ENCODE peak calls at places on chromosomes 16 and 17, in ten cellular contexts. One of them, this sample, is unnamed.

GRCh38 chr16:53912155-53912554 is 208.2 kb downstream of the FTO start:
- DNase-seq in NCI-H2081: no peak
- DNase-seq in stimulated activated CD8-positive, alpha-beta memory T cell treated with anti-CD3 and anti-CD28 coated beads, Interleukin-4, amount 100 ng/mL, for 1 hour: peak; percentile 9
- DNase-seq in testis: no peak
- DNase-seq in activated naive CD4-positive, alpha-beta T cell treated with anti-CD3 and anti-CD28 coated beads, Interleukin-2, amount 10 ng/mL, durations not matched to agents 7 days and 5 days: peak; percentile 55
- DNase-seq in HCT116: no peak
- DNase-seq in stimulated activated CD4-positive, alpha-beta T cell treated with anti-CD3 and anti-CD28 coated beads, Interleukin-1b, Interleukin-23, amount 100 ng/mL, for 24 hours: no peak
- DNase-seq in fibroblast of mammary gland: no peak
- DNase-seq in progenitor cell of endocrine pancreas: no peak
- DNase-seq in NCI-H345: peak; percentile 55
- DNase-seq in this sample: no peak

GRCh38 chr16:28863929-28864886 is 565 bp downstream of the SH2B1 start:
- DNase-seq in NCI-H345: no peak
- DNase-seq in testis: peak; percentile 60
- DNase-seq in NCI-H2081: no peak
- DNase-seq in stimulated activated CD8-positive, alpha-beta memory T cell treated with anti-CD3 and anti-CD28 coated beads, Interleukin-4, amount 100 ng/mL, for 1 hour: no peak
- DNase-seq in stimulated activated CD4-positive, alpha-beta T cell treated with anti-CD3 and anti-CD28 coated beads, Interleukin-1b, Interleukin-23, amount 100 ng/mL, for 24 hours: no peak
- DNase-seq in fibroblast of mammary gland: peak; percentile 79
- DNase-seq in progenitor cell of endocrine pancreas: no peak
- DNase-seq in activated naive CD4-positive, alpha-beta T cell treated with anti-CD3 and anti-CD28 coated beads, Interleukin-2, amount 10 ng/mL, durations not matched to agents 7 days and 5 days: peak; percentile 29
- DNase-seq in HCT116: no peak
- DNase-seq in this sample: no peak

GRCh38 chr17:29549169-29549935 is 17.5 kb downstream of the ABHD15 start:
- DNase-seq in NCI-H345: peak; percentile 6
- DNase-seq in stimulated activated CD8-positive, alpha-beta memory T cell treated with anti-CD3 and anti-CD28 coated beads, Interleukin-4, amount 100 ng/mL, for 1 hour: no peak
- DNase-seq in stimulated activated CD4-positive, alpha-beta T cell treated with anti-CD3 and anti-CD28 coated beads, Interleukin-1b, Interleukin-23, amount 100 ng/mL, for 24 hours: no peak
- DNase-seq in HCT116: no peak
- DNase-seq in progenitor cell of endocrine pancreas: no peak
- DNase-seq in activated naive CD4-positive, alpha-beta T cell treated with anti-CD3 and anti-CD28 coated beads, Interleukin-2, amount 10 ng/mL, durations not matched to agents 7 days and 5 days: no peak
- DNase-seq in testis: no peak
- DNase-seq in fibroblast of mammary gland: peak; percentile 12
- DNase-seq in NCI-H2081: no peak
- DNase-seq in this sample: no peak

GRCh38 chr17:79473836-79474204 is 137.0 kb downstream of the RBFOX3 start:
- DNase-seq in stimulated activated CD8-positive, alpha-beta memory T cell treated with anti-CD3 and anti-CD28 coated beads, Interleukin-4, amount 100 ng/mL, for 1 hour: no peak
- DNase-seq in HCT116: no peak
- DNase-seq in stimulated activated CD4-positive, alpha-beta T cell treated with anti-CD3 and anti-CD28 coated beads, Interleukin-1b, Interleukin-23, amount 100 ng/mL, for 24 hours: no peak
- DNase-seq in fibroblast of mammary gland: no peak
- DNase-seq in progenitor cell of endocrine pancreas: no peak
- DNase-seq in NCI-H345: no peak
- DNase-seq in NCI-H2081: no peak
- DNase-seq in activated naive CD4-positive, alpha-beta T cell treated with anti-CD3 and anti-CD28 coated beads, Interleukin-2, amount 10 ng/mL, durations not matched to agents 7 days and 5 days: no peak
- DNase-seq in testis: no peak
- DNase-seq in this sample: no peak

GRCh38 chr16:83727018-83727417 is 80.8 kb upstream of the HSBP1 start:
- DNase-seq in fibroblast of mammary gland: peak; percentile 12
- DNase-seq in activated naive CD4-positive, alpha-beta T cell treated with anti-CD3 and anti-CD28 coated beads, Interleukin-2, amount 10 ng/mL, durations not matched to agents 7 days and 5 days: no peak
- DNase-seq in NCI-H345: no peak
- DNase-seq in NCI-H2081: no peak
- DNase-seq in testis: peak; percentile 20
- DNase-seq in stimulated activated CD4-positive, alpha-beta T cell treated with anti-CD3 and anti-CD28 coated beads, Interleukin-1b, Interleukin-23, amount 100 ng/mL, for 24 hours: no peak
- DNase-seq in HCT116: no peak
- DNase-seq in progenitor cell of endocrine pancreas: no peak
- DNase-seq in stimulated activated CD8-positive, alpha-beta memory T cell treated with anti-CD3 and anti-CD28 coated beads, Interleukin-4, amount 100 ng/mL, for 1 hour: no peak
- DNase-seq in this sample: no peak

GRCh38 chr16:80019395-80019794 is 418.9 kb upstream of the MAF start:
- DNase-seq in progenitor cell of endocrine pancreas: no peak
- DNase-seq in stimulated activated CD4-positive, alpha-beta T cell treated with anti-CD3 and anti-CD28 coated beads, Interleukin-1b, Interleukin-23, amount 100 ng/mL, for 24 hours: no peak
- DNase-seq in stimulated activated CD8-positive, alpha-beta memory T cell treated with anti-CD3 and anti-CD28 coated beads, Interleukin-4, amount 100 ng/mL, for 1 hour: no peak
- DNase-seq in testis: no peak
- DNase-seq in activated naive CD4-positive, alpha-beta T cell treated with anti-CD3 and anti-CD28 coated beads, Interleukin-2, amount 10 ng/mL, durations not matched to agents 7 days and 5 days: no peak
- DNase-seq in fibroblast of mammary gland: no peak
- DNase-seq in NCI-H345: no peak
- DNase-seq in NCI-H2081: no peak
- DNase-seq in HCT116: no peak
- DNase-seq in this sample: no peak

GRCh38 chr16:57695378-57696054 is 910 bp downstream of the DRC7 start:
- DNase-seq in stimulated activated CD4-positive, alpha-beta T cell treated with anti-CD3 and anti-CD28 coated beads, Interleukin-1b, Interleukin-23, amount 100 ng/mL, for 24 hours: no peak
- DNase-seq in fibroblast of mammary gland: no peak
- DNase-seq in progenitor cell of endocrine pancreas: no peak
- DNase-seq in stimulated activated CD8-positive, alpha-beta memory T cell treated with anti-CD3 and anti-CD28 coated beads, Interleukin-4, amount 100 ng/mL, for 1 hour: no peak
- DNase-seq in activated naive CD4-positive, alpha-beta T cell treated with anti-CD3 and anti-CD28 coated beads, Interleukin-2, amount 10 ng/mL, durations not matched to agents 7 days and 5 days: no peak
- DNase-seq in NCI-H345: no peak
- DNase-seq in NCI-H2081: no peak
- DNase-seq in testis: no peak
- DNase-seq in HCT116: no peak
- DNase-seq in this sample: no peak

GRCh38 chr17:9032583-9032982 is 11.3 kb downstream of the NTN1 start:
- DNase-seq in testis: no peak
- DNase-seq in NCI-H345: no peak
- DNase-seq in HCT116: no peak
- DNase-seq in progenitor cell of endocrine pancreas: no peak
- DNase-seq in fibroblast of mammary gland: no peak
- DNase-seq in activated naive CD4-positive, alpha-beta T cell treated with anti-CD3 and anti-CD28 coated beads, Interleukin-2, amount 10 ng/mL, durations not matched to agents 7 days and 5 days: no peak
- DNase-seq in stimulated activated CD4-positive, alpha-beta T cell treated with anti-CD3 and anti-CD28 coated beads, Interleukin-1b, Interleukin-23, amount 100 ng/mL, for 24 hours: no peak
- DNase-seq in stimulated activated CD8-positive, alpha-beta memory T cell treated with anti-CD3 and anti-CD28 coated beads, Interleukin-4, amount 100 ng/mL, for 1 hour: no peak
- DNase-seq in NCI-H2081: no peak
- DNase-seq in this sample: no peak

GRCh38 chr16:3652373-3653037 is 2.0 kb upstream of the DNASE1 start:
- DNase-seq in stimulated activated CD8-positive, alpha-beta memory T cell treated with anti-CD3 and anti-CD28 coated beads, Interleukin-4, amount 100 ng/mL, for 1 hour: no peak
- DNase-seq in NCI-H345: no peak
- DNase-seq in stimulated activated CD4-positive, alpha-beta T cell treated with anti-CD3 and anti-CD28 coated beads, Interleukin-1b, Interleukin-23, amount 100 ng/mL, for 24 hours: no peak
- DNase-seq in fibroblast of mammary gland: no peak
- DNase-seq in HCT116: no peak
- DNase-seq in activated naive CD4-positive, alpha-beta T cell treated with anti-CD3 and anti-CD28 coated beads, Interleukin-2, amount 10 ng/mL, durations not matched to agents 7 days and 5 days: peak; percentile 16
- DNase-seq in testis: no peak
- DNase-seq in progenitor cell of endocrine pancreas: no peak
- DNase-seq in NCI-H2081: no peak
- DNase-seq in this sample: no peak

GRCh38 chr17:61568219-61569072 is 22.6 kb downstream of the NACA2 start:
- DNase-seq in testis: no peak
- DNase-seq in stimulated activated CD8-positive, alpha-beta memory T cell treated with anti-CD3 and anti-CD28 coated beads, Interleukin-4, amount 100 ng/mL, for 1 hour: no peak
- DNase-seq in stimulated activated CD4-positive, alpha-beta T cell treated with anti-CD3 and anti-CD28 coated beads, Interleukin-1b, Interleukin-23, amount 100 ng/mL, for 24 hours: no peak
- DNase-seq in NCI-H345: no peak
- DNase-seq in NCI-H2081: no peak
- DNase-seq in progenitor cell of endocrine pancreas: no peak
- DNase-seq in HCT116: peak; percentile 95
- DNase-seq in activated naive CD4-positive, alpha-beta T cell treated with anti-CD3 and anti-CD28 coated beads, Interleukin-2, amount 10 ng/mL, durations not matched to agents 7 days and 5 days: no peak
- DNase-seq in fibroblast of mammary gland: no peak
- DNase-seq in this sample: no peak

GRCh38 chr16:4734730-4735575 is 616 bp downstream of the DNAAF8 start:
- DNase-seq in activated naive CD4-positive, alpha-beta T cell treated with anti-CD3 and anti-CD28 coated beads, Interleukin-2, amount 10 ng/mL, durations not matched to agents 7 days and 5 days: peak; percentile 98
- DNase-seq in stimulated activated CD8-positive, alpha-beta memory T cell treated with anti-CD3 and anti-CD28 coated beads, Interleukin-4, amount 100 ng/mL, for 1 hour: peak; percentile 90
- DNase-seq in progenitor cell of endocrine pancreas: peak; percentile 75
- DNase-seq in testis: peak; percentile 95
- DNase-seq in fibroblast of mammary gland: peak; percentile 68
- DNase-seq in HCT116: peak; percentile 40
- DNase-seq in NCI-H2081: peak; percentile 71
- DNase-seq in NCI-H345: peak; percentile 82
- DNase-seq in stimulated activated CD4-positive, alpha-beta T cell treated with anti-CD3 and anti-CD28 coated beads, Interleukin-1b, Interleukin-23, amount 100 ng/mL, for 24 hours: peak; percentile 88
- DNase-seq in this sample: no peak

GRCh38 chr16:11333696-11334095 is 11.6 kb upstream of the RMI2 start:
- DNase-seq in activated naive CD4-positive, alpha-beta T cell treated with anti-CD3 and anti-CD28 coated beads, Interleukin-2, amount 10 ng/mL, durations not matched to agents 7 days and 5 days: no peak
- DNase-seq in fibroblast of mammary gland: peak; percentile 16
- DNase-seq in stimulated activated CD4-positive, alpha-beta T cell treated with anti-CD3 and anti-CD28 coated beads, Interleukin-1b, Interleukin-23, amount 100 ng/mL, for 24 hours: no peak
- DNase-seq in NCI-H2081: no peak
- DNase-seq in stimulated activated CD8-positive, alpha-beta memory T cell treated with anti-CD3 and anti-CD28 coated beads, Interleukin-4, amount 100 ng/mL, for 1 hour: no peak
- DNase-seq in HCT116: no peak
- DNase-seq in progenitor cell of endocrine pancreas: no peak
- DNase-seq in NCI-H345: no peak
- DNase-seq in testis: no peak
- DNase-seq in this sample: no peak

GRCh38 chr17:82536220-82537201 is 17.0 kb downstream of the FOXK2 start:
- DNase-seq in HCT116: no peak
- DNase-seq in NCI-H345: peak; percentile 12
- DNase-seq in fibroblast of mammary gland: peak; percentile 87
- DNase-seq in progenitor cell of endocrine pancreas: no peak
- DNase-seq in stimulated activated CD8-positive, alpha-beta memory T cell treated with anti-CD3 and anti-CD28 coated beads, Interleukin-4, amount 100 ng/mL, for 1 hour: no peak
- DNase-seq in NCI-H2081: no peak
- DNase-seq in testis: peak; percentile 73
- DNase-seq in stimulated activated CD4-positive, alpha-beta T cell treated with anti-CD3 and anti-CD28 coated beads, Interleukin-1b, Interleukin-23, amount 100 ng/mL, for 24 hours: no peak
- DNase-seq in activated naive CD4-positive, alpha-beta T cell treated with anti-CD3 and anti-CD28 coated beads, Interleukin-2, amount 10 ng/mL, durations not matched to agents 7 days and 5 days: no peak
- DNase-seq in this sample: no peak

GRCh38 chr16:4362476-4363250 is 9.0 kb upstream of the VASN start:
- DNase-seq in activated naive CD4-positive, alpha-beta T cell treated with anti-CD3 and anti-CD28 coated beads, Interleukin-2, amount 10 ng/mL, durations not matched to agents 7 days and 5 days: no peak
- DNase-seq in stimulated activated CD8-positive, alpha-beta memory T cell treated with anti-CD3 and anti-CD28 coated beads, Interleukin-4, amount 100 ng/mL, for 1 hour: no peak
- DNase-seq in NCI-H2081: no peak
- DNase-seq in fibroblast of mammary gland: no peak
- DNase-seq in stimulated activated CD4-positive, alpha-beta T cell treated with anti-CD3 and anti-CD28 coated beads, Interleukin-1b, Interleukin-23, amount 100 ng/mL, for 24 hours: no peak
- DNase-seq in testis: no peak
- DNase-seq in progenitor cell of endocrine pancreas: no peak
- DNase-seq in HCT116: no peak
- DNase-seq in NCI-H345: no peak
- DNase-seq in this sample: no peak

GRCh38 chr16:30876867-30877266 is 17.0 kb downstream of the BCL7C start:
- DNase-seq in fibroblast of mammary gland: peak; percentile 11
- DNase-seq in HCT116: no peak
- DNase-seq in progenitor cell of endocrine pancreas: no peak
- DNase-seq in stimulated activated CD4-positive, alpha-beta T cell treated with anti-CD3 and anti-CD28 coated beads, Interleukin-1b, Interleukin-23, amount 100 ng/mL, for 24 hours: no peak
- DNase-seq in activated naive CD4-positive, alpha-beta T cell treated with anti-CD3 and anti-CD28 coated beads, Interleukin-2, amount 10 ng/mL, durations not matched to agents 7 days and 5 days: no peak
- DNase-seq in stimulated activated CD8-positive, alpha-beta memory T cell treated with anti-CD3 and anti-CD28 coated beads, Interleukin-4, amount 100 ng/mL, for 1 hour: no peak
- DNase-seq in NCI-H345: peak; percentile 16
- DNase-seq in testis: no peak
- DNase-seq in NCI-H2081: no peak
- DNase-seq in this sample: no peak

GRCh38 chr16:53545433-53545832 is 42.4 kb upstream of the AKTIP start:
- DNase-seq in testis: no peak
- DNase-seq in NCI-H345: no peak
- DNase-seq in HCT116: no peak
- DNase-seq in progenitor cell of endocrine pancreas: no peak
- DNase-seq in activated naive CD4-positive, alpha-beta T cell treated with anti-CD3 and anti-CD28 coated beads, Interleukin-2, amount 10 ng/mL, durations not matched to agents 7 days and 5 days: peak; percentile 80
- DNase-seq in stimulated activated CD8-positive, alpha-beta memory T cell treated with anti-CD3 and anti-CD28 coated beads, Interleukin-4, amount 100 ng/mL, for 1 hour: peak; percentile 9
- DNase-seq in fibroblast of mammary gland: no peak
- DNase-seq in stimulated activated CD4-positive, alpha-beta T cell treated with anti-CD3 and anti-CD28 coated beads, Interleukin-1b, Interleukin-23, amount 100 ng/mL, for 24 hours: no peak
- DNase-seq in NCI-H2081: no peak
- DNase-seq in this sample: no peak

GRCh38 chr17:77499699-77500435 is 359.1 kb downstream of the SEC14L1 start:
- DNase-seq in progenitor cell of endocrine pancreas: no peak
- DNase-seq in HCT116: no peak
- DNase-seq in activated naive CD4-positive, alpha-beta T cell treated with anti-CD3 and anti-CD28 coated beads, Interleukin-2, amount 10 ng/mL, durations not matched to agents 7 days and 5 days: peak; percentile 19
- DNase-seq in stimulated activated CD8-positive, alpha-beta memory T cell treated with anti-CD3 and anti-CD28 coated beads, Interleukin-4, amount 100 ng/mL, for 1 hour: no peak
- DNase-seq in stimulated activated CD4-positive, alpha-beta T cell treated with anti-CD3 and anti-CD28 coated beads, Interleukin-1b, Interleukin-23, amount 100 ng/mL, for 24 hours: no peak
- DNase-seq in NCI-H345: no peak
- DNase-seq in testis: no peak
- DNase-seq in NCI-H2081: no peak
- DNase-seq in fibroblast of mammary gland: no peak
- DNase-seq in this sample: no peak

GRCh38 chr17:45950888-45951287 is 48.2 kb upstream of the STH start:
- DNase-seq in HCT116: no peak
- DNase-seq in stimulated activated CD4-positive, alpha-beta T cell treated with anti-CD3 and anti-CD28 coated beads, Interleukin-1b, Interleukin-23, amount 100 ng/mL, for 24 hours: no peak
- DNase-seq in progenitor cell of endocrine pancreas: no peak
- DNase-seq in NCI-H2081: no peak
- DNase-seq in stimulated activated CD8-positive, alpha-beta memory T cell treated with anti-CD3 and anti-CD28 coated beads, Interleukin-4, amount 100 ng/mL, for 1 hour: no peak
- DNase-seq in fibroblast of mammary gland: no peak
- DNase-seq in activated naive CD4-positive, alpha-beta T cell treated with anti-CD3 and anti-CD28 coated beads, Interleukin-2, amount 10 ng/mL, durations not matched to agents 7 days and 5 days: no peak
- DNase-seq in NCI-H345: no peak
- DNase-seq in testis: no peak
- DNase-seq in this sample: no peak

GRCh38 chr16:55711959-55712876 is 56.4 kb downstream of the SLC6A2 start:
- DNase-seq in HCT116: peak; percentile 31
- DNase-seq in NCI-H345: peak; percentile 26
- DNase-seq in fibroblast of mammary gland: peak; percentile 55
- DNase-seq in stimulated activated CD4-positive, alpha-beta T cell treated with anti-CD3 and anti-CD28 coated beads, Interleukin-1b, Interleukin-23, amount 100 ng/mL, for 24 hours: peak; percentile 57
- DNase-seq in NCI-H2081: peak; percentile 54
- DNase-seq in progenitor cell of endocrine pancreas: peak; percentile 61
- DNase-seq in testis: peak; percentile 85
- DNase-seq in stimulated activated CD8-positive, alpha-beta memory T cell treated with anti-CD3 and anti-CD28 coated beads, Interleukin-4, amount 100 ng/mL, for 1 hour: peak; percentile 18
- DNase-seq in activated naive CD4-positive, alpha-beta T cell treated with anti-CD3 and anti-CD28 coated beads, Interleukin-2, amount 10 ng/mL, durations not matched to agents 7 days and 5 days: peak; percentile 69
- DNase-seq in this sample: no peak

GRCh38 chr17:35214192-35214591 is 20.0 kb upstream of the SLC35G3 start:
- DNase-seq in NCI-H345: no peak
- DNase-seq in testis: no peak
- DNase-seq in activated naive CD4-positive, alpha-beta T cell treated with anti-CD3 and anti-CD28 coated beads, Interleukin-2, amount 10 ng/mL, durations not matched to agents 7 days and 5 days: peak; percentile 63
- DNase-seq in NCI-H2081: no peak
- DNase-seq in fibroblast of mammary gland: no peak
- DNase-seq in stimulated activated CD8-positive, alpha-beta memory T cell treated with anti-CD3 and anti-CD28 coated beads, Interleukin-4, amount 100 ng/mL, for 1 hour: no peak
- DNase-seq in progenitor cell of endocrine pancreas: no peak
- DNase-seq in stimulated activated CD4-positive, alpha-beta T cell treated with anti-CD3 and anti-CD28 coated beads, Interleukin-1b, Interleukin-23, amount 100 ng/mL, for 24 hours: no peak
- DNase-seq in HCT116: no peak
- DNase-seq in this sample: no peak

GRCh38 chr16:55842369-55843104 is 9.6 kb upstream of the CES1 start:
- DNase-seq in HCT116: peak; percentile 18
- DNase-seq in stimulated activated CD4-positive, alpha-beta T cell treated with anti-CD3 and anti-CD28 coated beads, Interleukin-1b, Interleukin-23, amount 100 ng/mL, for 24 hours: no peak
- DNase-seq in NCI-H2081: peak; percentile 35
- DNase-seq in NCI-H345: peak; percentile 12
- DNase-seq in testis: peak; percentile 41
- DNase-seq in progenitor cell of endocrine pancreas: no peak
- DNase-seq in stimulated activated CD8-positive, alpha-beta memory T cell treated with anti-CD3 and anti-CD28 coated beads, Interleukin-4, amount 100 ng/mL, for 1 hour: no peak
- DNase-seq in activated naive CD4-positive, alpha-beta T cell treated with anti-CD3 and anti-CD28 coated beads, Interleukin-2, amount 10 ng/mL, durations not matched to agents 7 days and 5 days: no peak
- DNase-seq in fibroblast of mammary gland: peak; percentile 52
- DNase-seq in this sample: peak; percentile 43

GRCh38 chr17:9905902-9906301 is 831 bp upstream of the RCVRN start:
- DNase-seq in progenitor cell of endocrine pancreas: peak; percentile 27
- DNase-seq in NCI-H2081: no peak
- DNase-seq in stimulated activated CD4-positive, alpha-beta T cell treated with anti-CD3 and anti-CD28 coated beads, Interleukin-1b, Interleukin-23, amount 100 ng/mL, for 24 hours: no peak
- DNase-seq in HCT116: peak; percentile 26
- DNase-seq in activated naive CD4-positive, alpha-beta T cell treated with anti-CD3 and anti-CD28 coated beads, Interleukin-2, amount 10 ng/mL, durations not matched to agents 7 days and 5 days: no peak
- DNase-seq in stimulated activated CD8-positive, alpha-beta memory T cell treated with anti-CD3 and anti-CD28 coated beads, Interleukin-4, amount 100 ng/mL, for 1 hour: no peak
- DNase-seq in NCI-H345: no peak
- DNase-seq in testis: peak; percentile 67
- DNase-seq in fibroblast of mammary gland: peak; percentile 51
- DNase-seq in this sample: peak; percentile 82

GRCh38 chr17:83162035-83162745 is 82.8 kb downstream of the METRNL start:
- DNase-seq in NCI-H2081: no peak
- DNase-seq in NCI-H345: no peak
- DNase-seq in progenitor cell of endocrine pancreas: peak; percentile 7
- DNase-seq in HCT116: no peak
- DNase-seq in activated naive CD4-positive, alpha-beta T cell treated with anti-CD3 and anti-CD28 coated beads, Interleukin-2, amount 10 ng/mL, durations not matched to agents 7 days and 5 days: no peak
- DNase-seq in fibroblast of mammary gland: no peak
- DNase-seq in stimulated activated CD8-positive, alpha-beta memory T cell treated with anti-CD3 and anti-CD28 coated beads, Interleukin-4, amount 100 ng/mL, for 1 hour: no peak
- DNase-seq in stimulated activated CD4-positive, alpha-beta T cell treated with anti-CD3 and anti-CD28 coated beads, Interleukin-1b, Interleukin-23, amount 100 ng/mL, for 24 hours: no peak
- DNase-seq in testis: peak; percentile 11
- DNase-seq in this sample: no peak

GRCh38 chr17:19897901-19898300 is 30.2 kb upstream of the ULK2 start:
- DNase-seq in testis: no peak
- DNase-seq in NCI-H2081: no peak
- DNase-seq in fibroblast of mammary gland: peak; percentile 89
- DNase-seq in NCI-H345: no peak
- DNase-seq in stimulated activated CD4-positive, alpha-beta T cell treated with anti-CD3 and anti-CD28 coated beads, Interleukin-1b, Interleukin-23, amount 100 ng/mL, for 24 hours: no peak
- DNase-seq in activated naive CD4-positive, alpha-beta T cell treated with anti-CD3 and anti-CD28 coated beads, Interleukin-2, amount 10 ng/mL, durations not matched to agents 7 days and 5 days: no peak
- DNase-seq in HCT116: peak; percentile 16
- DNase-seq in stimulated activated CD8-positive, alpha-beta memory T cell treated with anti-CD3 and anti-CD28 coated beads, Interleukin-4, amount 100 ng/mL, for 1 hour: no peak
- DNase-seq in progenitor cell of endocrine pancreas: no peak
- DNase-seq in this sample: no peak

GRCh38 chr16:166375-167116 is 768 bp downstream of the HBM start:
- DNase-seq in NCI-H345: no peak
- DNase-seq in HCT116: no peak
- DNase-seq in testis: no peak
- DNase-seq in activated naive CD4-positive, alpha-beta T cell treated with anti-CD3 and anti-CD28 coated beads, Interleukin-2, amount 10 ng/mL, durations not matched to agents 7 days and 5 days: no peak
- DNase-seq in stimulated activated CD8-positive, alpha-beta memory T cell treated with anti-CD3 and anti-CD28 coated beads, Interleukin-4, amount 100 ng/mL, for 1 hour: no peak
- DNase-seq in fibroblast of mammary gland: no peak
- DNase-seq in stimulated activated CD4-positive, alpha-beta T cell treated with anti-CD3 and anti-CD28 coated beads, Interleukin-1b, Interleukin-23, amount 100 ng/mL, for 24 hours: no peak
- DNase-seq in NCI-H2081: no peak
- DNase-seq in progenitor cell of endocrine pancreas: no peak
- DNase-seq in this sample: no peak

GRCh38 chr17:10081571-10082169 is 116.7 kb downstream of the GAS7 start:
- DNase-seq in stimulated activated CD4-positive, alpha-beta T cell treated with anti-CD3 and anti-CD28 coated beads, Interleukin-1b, Interleukin-23, amount 100 ng/mL, for 24 hours: no peak
- DNase-seq in HCT116: no peak
- DNase-seq in NCI-H2081: no peak
- DNase-seq in fibroblast of mammary gland: no peak
- DNase-seq in testis: no peak
- DNase-seq in stimulated activated CD8-positive, alpha-beta memory T cell treated with anti-CD3 and anti-CD28 coated beads, Interleukin-4, amount 100 ng/mL, for 1 hour: no peak
- DNase-seq in NCI-H345: no peak
- DNase-seq in progenitor cell of endocrine pancreas: no peak
- DNase-seq in activated naive CD4-positive, alpha-beta T cell treated with anti-CD3 and anti-CD28 coated beads, Interleukin-2, amount 10 ng/mL, durations not matched to agents 7 days and 5 days: no peak
- DNase-seq in this sample: no peak

GRCh38 chr17:17351356-17351891 is 48.3 kb downstream of the NT5M start:
- DNase-seq in progenitor cell of endocrine pancreas: no peak
- DNase-seq in NCI-H2081: no peak
- DNase-seq in activated naive CD4-positive, alpha-beta T cell treated with anti-CD3 and anti-CD28 coated beads, Interleukin-2, amount 10 ng/mL, durations not matched to agents 7 days and 5 days: no peak
- DNase-seq in fibroblast of mammary gland: no peak
- DNase-seq in NCI-H345: no peak
- DNase-seq in testis: no peak
- DNase-seq in stimulated activated CD4-positive, alpha-beta T cell treated with anti-CD3 and anti-CD28 coated beads, Interleukin-1b, Interleukin-23, amount 100 ng/mL, for 24 hours: no peak
- DNase-seq in HCT116: no peak
- DNase-seq in stimulated activated CD8-positive, alpha-beta memory T cell treated with anti-CD3 and anti-CD28 coated beads, Interleukin-4, amount 100 ng/mL, for 1 hour: no peak
- DNase-seq in this sample: no peak

GRCh38 chr17:79023180-79023705 is 726 bp upstream of the C1QTNF1 start:
- DNase-seq in HCT116: no peak
- DNase-seq in fibroblast of mammary gland: no peak
- DNase-seq in NCI-H345: no peak
- DNase-seq in testis: no peak
- DNase-seq in NCI-H2081: no peak
- DNase-seq in progenitor cell of endocrine pancreas: no peak
- DNase-seq in activated naive CD4-positive, alpha-beta T cell treated with anti-CD3 and anti-CD28 coated beads, Interleukin-2, amount 10 ng/mL, durations not matched to agents 7 days and 5 days: peak; percentile 16
- DNase-seq in stimulated activated CD4-positive, alpha-beta T cell treated with anti-CD3 and anti-CD28 coated beads, Interleukin-1b, Interleukin-23, amount 100 ng/mL, for 24 hours: no peak
- DNase-seq in stimulated activated CD8-positive, alpha-beta memory T cell treated with anti-CD3 and anti-CD28 coated beads, Interleukin-4, amount 100 ng/mL, for 1 hour: no peak
- DNase-seq in this sample: no peak

This sample was measured in H1.